ENCODE peak calls at places on chromosomes 3 and 15, in six cellular contexts. One of them, this sample, is unnamed. For H3K9me3 and H3K27me3, the result is how much of the 10 kb centered on the place peaks cover.

GRCh38 chr3:47227678-47228077 is 54.9 kb downstream of the KIF9 start:
- DNase-seq in Caco-2: no peak
- DNase-seq in H9: no peak
- DNase-seq in heart left ventricle: no peak
- DNase-seq in BE2C: no peak
- DNase-seq in cardiac muscle cell: no peak
- DNase-seq in this sample: no peak

GRCh38 chr3:54427951-54428871 is 305.9 kb downstream of the CACNA2D3 start:
- DNase-seq in Caco-2: peak
- DNase-seq in BE2C: peak
- DNase-seq in heart left ventricle: no peak
- DNase-seq in cardiac muscle cell: peak
- DNase-seq in H9: peak
- DNase-seq in this sample: no peak

GRCh38 chr3:149460123-149460522 is 14.4 kb upstream of the TM4SF4 start:
- DNase-seq in heart left ventricle: no peak
- DNase-seq in Caco-2: no peak
- DNase-seq in H9: no peak
- DNase-seq in cardiac muscle cell: peak
- DNase-seq in BE2C: no peak
- DNase-seq in this sample: no peak

GRCh38 chr3:126514161-126514560 is 3.4 kb downstream of the UROC1 start:
- DNase-seq in H9: no peak
- DNase-seq in BE2C: no peak
- DNase-seq in cardiac muscle cell: no peak
- DNase-seq in Caco-2: no peak
- DNase-seq in heart left ventricle: peak
- DNase-seq in this sample: no peak

GRCh38 chr15:97502038-97502437 is 458.5 kb upstream of the ARRDC4 start:
- DNase-seq in Caco-2: no peak
- DNase-seq in cardiac muscle cell: peak
- DNase-seq in BE2C: no peak
- DNase-seq in H9: no peak
- DNase-seq in heart left ventricle: no peak
- DNase-seq in this sample: no peak

GRCh38 chr3:58084788-58085543 is 76.7 kb downstream of the FLNB start:
- DNase-seq in BE2C: no peak
- DNase-seq in Caco-2: no peak
- DNase-seq in heart left ventricle: no peak
- DNase-seq in cardiac muscle cell: no peak
- DNase-seq in H9: no peak
- DNase-seq in this sample: no peak

GRCh38 chr15:85412956-85413854 is 32.8 kb downstream of the AKAP13 start:
- DNase-seq in BE2C: no peak
- DNase-seq in cardiac muscle cell: peak
- DNase-seq in Caco-2: peak
- DNase-seq in H9: no peak
- DNase-seq in heart left ventricle: no peak
- DNase-seq in this sample: peak

GRCh38 chr3:90010341-90010740 is 902.9 kb downstream of the EPHA3 start:
- DNase-seq in heart left ventricle: no peak
- DNase-seq in H9: no peak
- DNase-seq in cardiac muscle cell: peak
- DNase-seq in Caco-2: no peak
- DNase-seq in BE2C: no peak
- DNase-seq in this sample: no peak

GRCh38 chr15:100897201-100897872 is 17.7 kb downstream of the ALDH1A3 start:
- DNase-seq in heart left ventricle: no peak
- DNase-seq in cardiac muscle cell: no peak
- DNase-seq in H9: no peak
- DNase-seq in Caco-2: no peak
- DNase-seq in BE2C: no peak
- DNase-seq in this sample: no peak

GRCh38 chr3:20652249-20652648 is 466.2 kb upstream of the SGO1 start:
- DNase-seq in cardiac muscle cell: no peak
- DNase-seq in BE2C: no peak
- DNase-seq in Caco-2: no peak
- DNase-seq in H9: no peak
- DNase-seq in heart left ventricle: no peak
- DNase-seq in this sample: no peak

GRCh38 chr3:112092439-112093179 is 6.4 kb downstream of the C3orf52 start:
- DNase-seq in cardiac muscle cell: peak
- DNase-seq in heart left ventricle: no peak
- DNase-seq in BE2C: no peak
- DNase-seq in H9: no peak
- DNase-seq in Caco-2: no peak
- DNase-seq in this sample: no peak

GRCh38 chr3:312170-312569 is 115.6 kb downstream of the CHL1 start:
- DNase-seq in H9: no peak
- DNase-seq in BE2C: no peak
- DNase-seq in cardiac muscle cell: no peak
- DNase-seq in heart left ventricle: no peak
- DNase-seq in Caco-2: no peak
- DNase-seq in this sample: no peak

GRCh38 chr3:318903-319302 is 122.3 kb downstream of the CHL1 start:
- DNase-seq in cardiac muscle cell: no peak
- DNase-seq in heart left ventricle: no peak
- DNase-seq in BE2C: no peak
- DNase-seq in H9: no peak
- DNase-seq in Caco-2: no peak
- DNase-seq in this sample: no peak

DNA sequence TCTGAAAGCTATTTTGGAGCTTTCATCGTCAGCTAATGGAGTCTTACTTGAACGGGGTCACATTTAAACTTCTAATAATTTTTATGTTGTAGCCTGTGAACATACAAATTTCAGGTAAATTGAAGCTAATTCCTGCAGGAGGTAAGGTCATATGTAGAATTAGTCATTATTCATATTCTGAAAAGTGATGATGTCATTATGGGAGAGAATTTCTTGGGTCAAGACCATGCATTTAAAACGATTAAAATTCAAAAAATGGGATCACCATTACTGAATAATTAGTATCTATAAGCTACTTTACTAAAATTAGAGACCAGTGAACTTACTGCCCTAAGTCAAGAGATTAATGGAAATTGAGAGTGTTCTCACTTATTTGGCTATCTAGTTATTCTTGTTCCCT is 120.4 kb downstream of the CHL1 start:
- DNase-seq in Caco-2: no peak
- DNase-seq in cardiac muscle cell: no peak
- DNase-seq in H9: no peak
- DNase-seq in BE2C: no peak
- DNase-seq in heart left ventricle: no peak
- DNase-seq in this sample: no peak
- H3K9me3 ChIP-seq in Caco-2: under half
- H3K9me3 ChIP-seq in cardiac muscle cell: under half
- H3K9me3 ChIP-seq in H9: under half
- H3K9me3 ChIP-seq in BE2C: under half
- H3K9me3 ChIP-seq in heart left ventricle: under half
- H3K9me3 ChIP-seq in this sample: under half

GRCh38 chr15:73841756-73842590 is 31.4 kb upstream of the TBC1D21 start:
- DNase-seq in Caco-2: no peak
- DNase-seq in cardiac muscle cell: peak
- DNase-seq in BE2C: no peak
- DNase-seq in H9: no peak
- DNase-seq in heart left ventricle: no peak
- DNase-seq in this sample: no peak

GRCh38 chr15:73843787-73844186 is 29.6 kb upstream of the TBC1D21 start:
- DNase-seq in BE2C: no peak
- DNase-seq in H9: no peak
- DNase-seq in heart left ventricle: no peak
- DNase-seq in cardiac muscle cell: no peak
- DNase-seq in Caco-2: no peak
- DNase-seq in this sample: no peak

GRCh38 chr15:73838795-73839565 is 34.4 kb upstream of the TBC1D21 start:
- DNase-seq in cardiac muscle cell: peak
- DNase-seq in heart left ventricle: peak
- DNase-seq in BE2C: peak
- DNase-seq in Caco-2: no peak
- DNase-seq in H9: no peak
- DNase-seq in this sample: no peak

GRCh38 chr15:73839699-73840098 is 33.7 kb upstream of the TBC1D21 start:
- DNase-seq in H9: no peak
- DNase-seq in Caco-2: no peak
- DNase-seq in cardiac muscle cell: no peak
- DNase-seq in BE2C: no peak
- DNase-seq in heart left ventricle: no peak
- DNase-seq in this sample: no peak

DNA sequence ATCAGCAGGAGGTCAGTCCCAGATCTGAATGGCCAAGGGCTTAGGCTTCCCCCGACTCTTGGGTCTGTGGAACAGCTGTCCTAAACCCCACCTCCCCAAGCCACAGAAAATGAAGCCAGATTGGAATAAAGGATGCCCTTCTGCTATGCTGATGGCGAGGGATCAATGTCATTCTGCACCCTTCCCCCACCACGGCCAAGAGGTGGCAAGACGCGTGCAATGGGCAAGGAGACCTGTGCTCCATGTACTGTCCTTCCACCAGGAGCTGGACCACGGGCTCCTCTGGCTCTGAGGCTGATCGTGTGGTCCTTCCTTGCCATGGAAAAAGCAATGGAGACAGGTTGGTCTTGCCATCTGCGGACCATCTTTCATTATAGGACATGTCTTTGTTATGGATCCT is 32.6 kb upstream of the TBC1D21 start:
- DNase-seq in H9: no peak
- DNase-seq in cardiac muscle cell: no peak
- DNase-seq in heart left ventricle: no peak
- DNase-seq in Caco-2: no peak
- DNase-seq in BE2C: no peak
- DNase-seq in this sample: no peak
- H3K27me3 ChIP-seq in H9: under half
- H3K27me3 ChIP-seq in cardiac muscle cell: under half
- H3K27me3 ChIP-seq in heart left ventricle: under half
- H3K27me3 ChIP-seq in Caco-2: under half
- H3K27me3 ChIP-seq in BE2C: under half
- H3K27me3 ChIP-seq in this sample: under half

GRCh38 chr15:60480149-60480548 is 1.2 kb upstream of the ICE2 start:
- DNase-seq in heart left ventricle: no peak
- DNase-seq in BE2C: no peak
- DNase-seq in H9: no peak
- DNase-seq in cardiac muscle cell: no peak
- DNase-seq in Caco-2: no peak
- DNase-seq in this sample: no peak

GRCh38 chr15:60477991-60478632 is 830 bp downstream of the ICE2 start:
- DNase-seq in heart left ventricle: no peak
- DNase-seq in BE2C: no peak
- DNase-seq in cardiac muscle cell: peak
- DNase-seq in H9: no peak
- DNase-seq in Caco-2: no peak
- DNase-seq in this sample: no peak

GRCh38 chr15:60479361-60479684 is 381 bp upstream of the ICE2 start:
- DNase-seq in BE2C: no peak
- DNase-seq in H9: no peak
- DNase-seq in heart left ventricle: no peak
- DNase-seq in cardiac muscle cell: no peak
- DNase-seq in Caco-2: no peak
- DNase-seq in this sample: no peak

GRCh38 chr15:60479711-60480110 is 769 bp upstream of the ICE2 start:
- DNase-seq in H9: no peak
- DNase-seq in heart left ventricle: no peak
- DNase-seq in BE2C: no peak
- DNase-seq in cardiac muscle cell: no peak
- DNase-seq in Caco-2: no peak
- DNase-seq in this sample: no peak

DNA sequence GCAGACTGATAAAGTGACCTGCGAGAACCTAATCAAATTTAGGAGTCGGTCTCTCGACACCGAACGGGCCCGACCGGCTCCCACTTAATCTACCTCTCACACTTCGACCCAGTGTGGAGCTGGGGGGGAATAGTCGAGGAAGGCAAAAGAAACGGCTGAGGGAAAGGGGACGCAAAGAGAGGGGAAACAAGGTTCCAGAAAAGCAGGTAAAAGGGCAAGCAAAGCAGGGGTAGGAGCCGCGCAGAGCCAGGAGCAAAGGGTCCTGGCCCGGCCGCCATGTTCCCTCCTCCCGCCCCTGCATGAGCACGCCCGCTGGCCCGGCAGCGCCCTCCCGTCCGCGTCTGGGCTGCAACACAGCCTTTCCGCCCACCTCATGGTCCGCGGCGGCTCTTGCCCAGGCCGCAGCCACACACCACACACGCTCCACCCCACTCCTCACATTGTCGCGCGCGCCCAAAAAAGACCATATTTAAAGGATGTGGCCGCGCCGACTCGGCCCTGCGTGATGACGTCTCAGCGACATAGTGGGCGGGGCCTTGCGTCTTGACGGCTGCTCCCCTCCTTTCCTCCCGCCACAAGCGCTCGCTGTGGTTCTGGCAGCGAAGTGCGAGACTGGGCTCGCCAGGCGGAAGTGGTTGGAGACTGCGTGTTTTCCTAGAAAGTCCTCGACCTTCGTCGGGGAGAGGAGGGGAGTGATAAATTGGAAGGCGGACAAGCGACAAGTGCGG is at the start of gene ICE2:
- DNase-seq in Caco-2: peak
- DNase-seq in H9: peak
- DNase-seq in BE2C: peak
- DNase-seq in cardiac muscle cell: peak
- DNase-seq in heart left ventricle: peak
- DNase-seq in this sample: peak
- TF ChIP-seq CTCF in Caco-2: peak
- TF ChIP-seq CTCF in H9: no peak
- TF ChIP-seq CTCF in BE2C: no peak
- TF ChIP-seq CTCF in cardiac muscle cell: peak
- TF ChIP-seq CTCF in heart left ventricle: no peak
- TF ChIP-seq CTCF in this sample: no peak

GRCh38 chr3:196517142-196517808 is 2.1 kb upstream of the SMCO1 start:
- DNase-seq in Caco-2: no peak
- DNase-seq in heart left ventricle: no peak
- DNase-seq in BE2C: no peak
- DNase-seq in H9: no peak
- DNase-seq in cardiac muscle cell: no peak
- DNase-seq in this sample: no peak

GRCh38 chr3:196518999-196519737 is 4.0 kb upstream of the SMCO1 start:
- DNase-seq in BE2C: peak
- DNase-seq in heart left ventricle: no peak
- DNase-seq in cardiac muscle cell: peak
- DNase-seq in H9: peak
- DNase-seq in Caco-2: peak
- DNase-seq in this sample: peak

GRCh38 chr3:196517919-196518318 is 2.8 kb upstream of the SMCO1 start:
- DNase-seq in heart left ventricle: no peak
- DNase-seq in cardiac muscle cell: peak
- DNase-seq in H9: peak
- DNase-seq in BE2C: peak
- DNase-seq in Caco-2: no peak
- DNase-seq in this sample: no peak

GRCh38 chr3:196523841-196524240 is 8.7 kb upstream of the SMCO1 start:
- DNase-seq in cardiac muscle cell: no peak
- DNase-seq in BE2C: no peak
- DNase-seq in H9: no peak
- DNase-seq in heart left ventricle: no peak
- DNase-seq in Caco-2: no peak
- DNase-seq in this sample: no peak

DNA sequence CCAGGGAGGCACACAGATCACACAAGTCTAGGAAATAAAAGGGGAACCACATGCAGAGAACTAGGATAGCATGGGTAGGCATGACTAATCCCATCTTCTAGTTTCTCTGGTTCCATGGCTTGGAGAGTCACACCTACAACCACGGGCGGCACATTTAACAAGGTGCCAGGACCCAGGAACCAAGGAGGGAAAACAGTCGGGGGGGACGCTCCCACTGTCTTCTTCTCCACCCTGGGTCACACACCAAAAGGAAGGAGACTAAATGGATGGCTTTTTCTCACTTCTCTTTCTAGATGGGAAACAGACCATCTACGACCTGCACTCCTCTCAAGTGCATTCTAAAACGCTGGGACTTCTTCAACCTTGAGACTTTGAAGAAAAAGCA is 4.6 kb upstream of the SMCO1 start:
- DNase-seq in heart left ventricle: no peak
- DNase-seq in BE2C: peak
- DNase-seq in Caco-2: no peak
- DNase-seq in H9: no peak
- DNase-seq in cardiac muscle cell: no peak
- DNase-seq in this sample: no peak
- H3K9me3 ChIP-seq in heart left ventricle: under half
- H3K9me3 ChIP-seq in BE2C: under half
- H3K9me3 ChIP-seq in Caco-2: under half
- H3K9me3 ChIP-seq in H9: under half
- H3K9me3 ChIP-seq in cardiac muscle cell: under half
- H3K9me3 ChIP-seq in this sample: half or more